ENCODE peak calls at places on chromosomes 11 and 22, in nine cellular contexts. One of them, this sample, is unnamed.

GRCh38 chr11:8733847-8734246 is 51.3 kb downstream of the RPL27A start:
- DNase-seq in colonic mucosa: peak
- DNase-seq in transverse colon: no peak
- DNase-seq in A549: no peak
- DNase-seq in brain microvascular endothelial cell: no peak
- DNase-seq in dorsolateral prefrontal cortex: no peak
- DNase-seq in left lung: no peak
- DNase-seq in OCI-LY7: no peak
- DNase-seq in stomach: no peak
- DNase-seq in this sample: no peak

GRCh38 chr11:117179048-117179999 is 781 bp downstream of the SIDT2 start:
- DNase-seq in colonic mucosa: peak
- DNase-seq in transverse colon: peak
- DNase-seq in A549: no peak
- DNase-seq in brain microvascular endothelial cell: no peak
- DNase-seq in dorsolateral prefrontal cortex: peak
- DNase-seq in left lung: peak
- DNase-seq in OCI-LY7: peak
- DNase-seq in stomach: peak
- DNase-seq in this sample: peak

GRCh38 chr11:1767399-1768140 is 3.8 kb upstream of the CTSD start:
- DNase-seq in colonic mucosa: no peak
- DNase-seq in transverse colon: no peak
- DNase-seq in A549: no peak
- DNase-seq in brain microvascular endothelial cell: no peak
- DNase-seq in dorsolateral prefrontal cortex: no peak
- DNase-seq in left lung: peak
- DNase-seq in OCI-LY7: no peak
- DNase-seq in stomach: peak
- DNase-seq in this sample: peak

GRCh38 chr11:33899383-33900037 is 7.6 kb upstream of the LMO2 start:
- DNase-seq in colonic mucosa: peak
- DNase-seq in transverse colon: peak
- DNase-seq in A549: peak
- DNase-seq in brain microvascular endothelial cell: peak
- DNase-seq in dorsolateral prefrontal cortex: no peak
- DNase-seq in left lung: peak
- DNase-seq in OCI-LY7: no peak
- DNase-seq in stomach: peak
- DNase-seq in this sample: no peak

GRCh38 chr11:746289-747175 is 732 bp upstream of the TALDO1 start:
- DNase-seq in colonic mucosa: peak
- DNase-seq in transverse colon: no peak
- DNase-seq in A549: peak
- DNase-seq in brain microvascular endothelial cell: no peak
- DNase-seq in dorsolateral prefrontal cortex: peak
- DNase-seq in left lung: no peak
- DNase-seq in OCI-LY7: peak
- DNase-seq in stomach: no peak
- DNase-seq in this sample: no peak

GRCh38 chr11:100705447-100705846 is 18.4 kb downstream of the ARHGAP42 start:
- DNase-seq in colonic mucosa: no peak
- DNase-seq in transverse colon: no peak
- DNase-seq in A549: no peak
- DNase-seq in brain microvascular endothelial cell: no peak
- DNase-seq in dorsolateral prefrontal cortex: no peak
- DNase-seq in left lung: no peak
- DNase-seq in OCI-LY7: no peak
- DNase-seq in stomach: no peak
- DNase-seq in this sample: no peak

GRCh38 chr11:133821776-133822175 is 23.5 kb downstream of the SPATA19 start:
- DNase-seq in colonic mucosa: peak
- DNase-seq in transverse colon: peak
- DNase-seq in A549: peak
- DNase-seq in brain microvascular endothelial cell: no peak
- DNase-seq in dorsolateral prefrontal cortex: peak
- DNase-seq in left lung: no peak
- DNase-seq in OCI-LY7: peak
- DNase-seq in stomach: peak
- DNase-seq in this sample: no peak

GRCh38 chr11:63508009-63508408 is 2.1 kb downstream of the LGALS12 start:
- DNase-seq in colonic mucosa: peak
- DNase-seq in transverse colon: no peak
- DNase-seq in A549: peak
- DNase-seq in brain microvascular endothelial cell: no peak
- DNase-seq in dorsolateral prefrontal cortex: peak
- DNase-seq in left lung: no peak
- DNase-seq in OCI-LY7: peak
- DNase-seq in stomach: peak
- DNase-seq in this sample: peak

GRCh38 chr11:21866781-21867180 is 326.1 kb upstream of the ANO5 start:
- DNase-seq in colonic mucosa: no peak
- DNase-seq in transverse colon: no peak
- DNase-seq in A549: no peak
- DNase-seq in brain microvascular endothelial cell: no peak
- DNase-seq in dorsolateral prefrontal cortex: no peak
- DNase-seq in left lung: no peak
- DNase-seq in OCI-LY7: no peak
- DNase-seq in stomach: no peak
- DNase-seq in this sample: no peak

GRCh38 chr22:50738649-50739227 is 734 bp downstream of the ACR start:
- DNase-seq in colonic mucosa: no peak
- DNase-seq in transverse colon: no peak
- DNase-seq in A549: no peak
- DNase-seq in brain microvascular endothelial cell: no peak
- DNase-seq in dorsolateral prefrontal cortex: no peak
- DNase-seq in left lung: no peak
- DNase-seq in OCI-LY7: no peak
- DNase-seq in stomach: peak
- DNase-seq in this sample: peak

GRCh38 chr11:96000064-96000463 is 76.2 kb upstream of the MTMR2 start:
- DNase-seq in colonic mucosa: no peak
- DNase-seq in transverse colon: no peak
- DNase-seq in A549: no peak
- DNase-seq in brain microvascular endothelial cell: no peak
- DNase-seq in dorsolateral prefrontal cortex: no peak
- DNase-seq in left lung: no peak
- DNase-seq in OCI-LY7: no peak
- DNase-seq in stomach: no peak
- DNase-seq in this sample: no peak

GRCh38 chr11:125111341-125112234 is at the start of gene TMEM218:
- DNase-seq in colonic mucosa: peak
- DNase-seq in transverse colon: peak
- DNase-seq in A549: peak
- DNase-seq in brain microvascular endothelial cell: peak
- DNase-seq in dorsolateral prefrontal cortex: peak
- DNase-seq in left lung: peak
- DNase-seq in OCI-LY7: peak
- DNase-seq in stomach: peak
- DNase-seq in this sample: peak

GRCh38 chr11:119023741-119024140 is 5.2 kb downstream of the TRAPPC4 start:
- DNase-seq in colonic mucosa: no peak
- DNase-seq in transverse colon: no peak
- DNase-seq in A549: no peak
- DNase-seq in brain microvascular endothelial cell: peak
- DNase-seq in dorsolateral prefrontal cortex: no peak
- DNase-seq in left lung: no peak
- DNase-seq in OCI-LY7: no peak
- DNase-seq in stomach: no peak
- DNase-seq in this sample: no peak

GRCh38 chr22:39206491-39206890 is 38.3 kb downstream of the PDGFB start:
- DNase-seq in colonic mucosa: no peak
- DNase-seq in transverse colon: no peak
- DNase-seq in A549: no peak
- DNase-seq in brain microvascular endothelial cell: no peak
- DNase-seq in dorsolateral prefrontal cortex: no peak
- DNase-seq in left lung: no peak
- DNase-seq in OCI-LY7: no peak
- DNase-seq in stomach: no peak
- DNase-seq in this sample: peak

GRCh38 chr11:74646964-74647363 is 54.6 kb downstream of the POLD3 start:
- DNase-seq in colonic mucosa: no peak
- DNase-seq in transverse colon: no peak
- DNase-seq in A549: no peak
- DNase-seq in brain microvascular endothelial cell: no peak
- DNase-seq in dorsolateral prefrontal cortex: no peak
- DNase-seq in left lung: no peak
- DNase-seq in OCI-LY7: no peak
- DNase-seq in stomach: no peak
- DNase-seq in this sample: no peak

DNA sequence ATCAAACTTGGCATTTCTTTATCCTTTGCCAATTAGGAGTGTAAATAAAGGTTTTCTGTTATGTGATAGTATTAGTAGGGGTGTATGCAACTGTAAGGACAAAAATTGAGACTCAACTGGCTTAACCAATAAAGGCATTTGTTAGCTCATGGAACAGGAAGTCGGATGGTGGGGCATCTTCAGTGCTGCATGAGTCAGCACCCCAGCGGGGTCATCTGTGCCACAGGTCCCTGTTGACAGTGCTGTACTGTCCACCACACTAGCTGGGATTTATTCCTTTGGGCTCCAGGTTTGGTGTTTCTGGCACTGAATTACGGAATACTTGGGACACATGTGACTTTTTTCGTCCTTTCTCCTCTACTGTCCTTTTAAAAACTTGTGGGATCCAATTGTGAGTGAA is 86.0 kb downstream of the PPP6R3 start:
- DNase-seq in colonic mucosa: no peak
- DNase-seq in transverse colon: no peak
- DNase-seq in A549: peak
- DNase-seq in brain microvascular endothelial cell: peak
- DNase-seq in dorsolateral prefrontal cortex: no peak
- DNase-seq in left lung: no peak
- DNase-seq in OCI-LY7: no peak
- DNase-seq in stomach: no peak
- DNase-seq in this sample: no peak
- H3K27ac ChIP-seq in colonic mucosa: no peak
- H3K27ac ChIP-seq in transverse colon: no peak
- H3K27ac ChIP-seq in A549: peak
- H3K27ac ChIP-seq in brain microvascular endothelial cell: peak
- H3K27ac ChIP-seq in dorsolateral prefrontal cortex: no peak
- H3K27ac ChIP-seq in left lung: peak
- H3K27ac ChIP-seq in OCI-LY7: no peak
- H3K27ac ChIP-seq in stomach: no peak
- H3K27ac ChIP-seq in this sample: no peak

GRCh38 chr11:128507936-128508335 is 79.4 kb downstream of the ETS1 start:
- DNase-seq in colonic mucosa: no peak
- DNase-seq in transverse colon: no peak
- DNase-seq in A549: no peak
- DNase-seq in brain microvascular endothelial cell: no peak
- DNase-seq in dorsolateral prefrontal cortex: no peak
- DNase-seq in left lung: no peak
- DNase-seq in OCI-LY7: no peak
- DNase-seq in stomach: no peak
- DNase-seq in this sample: no peak
- H3K4me3 ChIP-seq in colonic mucosa: no peak
- H3K4me3 ChIP-seq in transverse colon: peak
- H3K4me3 ChIP-seq in A549: peak
- H3K4me3 ChIP-seq in brain microvascular endothelial cell: no peak
- H3K4me3 ChIP-seq in dorsolateral prefrontal cortex: no peak
- H3K4me3 ChIP-seq in left lung: peak
- H3K4me3 ChIP-seq in OCI-LY7: no peak
- H3K4me3 ChIP-seq in stomach: peak
- H3K4me3 ChIP-seq in this sample: peak

GRCh38 chr11:67253872-67254624 is 12.2 kb upstream of the GRK2 start:
- DNase-seq in colonic mucosa: no peak
- DNase-seq in transverse colon: no peak
- DNase-seq in A549: no peak
- DNase-seq in brain microvascular endothelial cell: no peak
- DNase-seq in dorsolateral prefrontal cortex: no peak
- DNase-seq in left lung: no peak
- DNase-seq in OCI-LY7: no peak
- DNase-seq in stomach: no peak
- DNase-seq in this sample: no peak

GRCh38 chr11:67254768-67255167 is 11.5 kb upstream of the GRK2 start:
- DNase-seq in colonic mucosa: no peak
- DNase-seq in transverse colon: no peak
- DNase-seq in A549: no peak
- DNase-seq in brain microvascular endothelial cell: no peak
- DNase-seq in dorsolateral prefrontal cortex: no peak
- DNase-seq in left lung: no peak
- DNase-seq in OCI-LY7: no peak
- DNase-seq in stomach: no peak
- DNase-seq in this sample: no peak

GRCh38 chr11:67250059-67251043 is 15.9 kb upstream of the GRK2 start:
- DNase-seq in colonic mucosa: no peak
- DNase-seq in transverse colon: no peak
- DNase-seq in A549: no peak
- DNase-seq in brain microvascular endothelial cell: no peak
- DNase-seq in dorsolateral prefrontal cortex: no peak
- DNase-seq in left lung: no peak
- DNase-seq in OCI-LY7: no peak
- DNase-seq in stomach: no peak
- DNase-seq in this sample: no peak

GRCh38 chr11:67251841-67252240 is 14.4 kb upstream of the GRK2 start:
- DNase-seq in colonic mucosa: no peak
- DNase-seq in transverse colon: no peak
- DNase-seq in A549: no peak
- DNase-seq in brain microvascular endothelial cell: no peak
- DNase-seq in dorsolateral prefrontal cortex: no peak
- DNase-seq in left lung: no peak
- DNase-seq in OCI-LY7: no peak
- DNase-seq in stomach: no peak
- DNase-seq in this sample: no peak

DNA sequence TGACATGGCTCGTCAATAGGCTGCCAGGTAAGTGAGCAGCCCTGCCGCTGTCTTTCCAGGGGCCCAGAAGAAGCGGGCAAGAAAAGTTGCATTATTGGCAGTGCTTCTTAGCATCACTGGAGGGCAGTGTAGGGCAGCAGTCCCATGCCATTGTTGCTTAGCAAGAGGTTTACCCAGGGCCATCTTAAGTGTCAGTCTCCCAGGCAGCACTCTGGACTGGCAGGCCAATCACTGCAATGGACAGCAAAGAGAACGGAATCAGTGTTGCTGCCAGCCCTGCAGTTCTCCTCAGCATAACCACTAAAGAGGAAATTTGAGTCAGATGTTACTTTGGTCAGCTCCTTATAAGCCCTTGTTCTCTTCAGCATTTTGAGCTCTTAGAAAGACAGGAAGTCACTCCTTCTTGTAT is 13.4 kb upstream of the GRK2 start:
- DNase-seq in colonic mucosa: no peak
- DNase-seq in transverse colon: no peak
- DNase-seq in A549: peak
- DNase-seq in brain microvascular endothelial cell: peak
- DNase-seq in dorsolateral prefrontal cortex: no peak
- DNase-seq in left lung: no peak
- DNase-seq in OCI-LY7: peak
- DNase-seq in stomach: no peak
- DNase-seq in this sample: no peak
- TF ChIP-seq CTCF in colonic mucosa: no peak
- TF ChIP-seq CTCF in transverse colon: peak
- TF ChIP-seq CTCF in A549: peak
- TF ChIP-seq CTCF in brain microvascular endothelial cell: peak
- TF ChIP-seq CTCF in dorsolateral prefrontal cortex: peak
- TF ChIP-seq CTCF in left lung: no peak
- TF ChIP-seq CTCF in OCI-LY7: peak
- TF ChIP-seq CTCF in stomach: no peak
- TF ChIP-seq CTCF in this sample: peak

GRCh38 chr11:76322593-76323341 is 58.2 kb downstream of the THAP12 start:
- DNase-seq in colonic mucosa: no peak
- DNase-seq in transverse colon: no peak
- DNase-seq in A549: no peak
- DNase-seq in brain microvascular endothelial cell: no peak
- DNase-seq in dorsolateral prefrontal cortex: peak
- DNase-seq in left lung: peak
- DNase-seq in OCI-LY7: no peak
- DNase-seq in stomach: no peak
- DNase-seq in this sample: peak
- H3K27ac ChIP-seq in colonic mucosa: no peak
- H3K27ac ChIP-seq in transverse colon: no peak
- H3K27ac ChIP-seq in A549: no peak
- H3K27ac ChIP-seq in brain microvascular endothelial cell: no peak
- H3K27ac ChIP-seq in dorsolateral prefrontal cortex: no peak
- H3K27ac ChIP-seq in left lung: no peak
- H3K27ac ChIP-seq in OCI-LY7: no peak
- H3K27ac ChIP-seq in stomach: no peak
- H3K27ac ChIP-seq in this sample: no peak

This sample was measured in upper lobe of right lung.